ENCODE peak calls at places on chromosome 22, in six cellular contexts. A is NB4; F is IMR-90; J is activated naive CD8-positive, alpha-beta T cell treated with anti-CD3 and anti-CD28 coated beads, Interleukin-2, amount 50 U/mL, for 24 hours; G is H1; V is stimulated activated CD4-positive, alpha-beta T cell treated with anti-CD3 and anti-CD28 coated beads, Interleukin-1b, Interleukin-23, amount 100 ng/mL, for 24 hours. X is an unnamed sample.

GRCh38 chr22:46352691-46353386 is 17.3 kb downstream of the TRMU start:
- DNase-seq in A (peak; percentile 82), F (peak; percentile 26), J (no peak), G (no peak), V (no peak), X (peak; percentile 42)

GRCh38 chr22:40979198-40979597 is 28.0 kb downstream of the RBX1 start:
- DNase-seq in A (no peak), F (no peak), J (no peak), G (no peak), V (no peak), X (no peak)

GRCh38 chr22:33271390-33272161 is 213.4 kb upstream of the SYN3 start:
- DNase-seq in A (peak; percentile 15), F (peak; percentile 13), J (no peak), G (no peak), V (no peak), X (no peak)

GRCh38 chr22:38861170-38861874 is 10.7 kb downstream of the CBX6 start:
- DNase-seq in A (no peak), F (no peak), J (no peak), G (no peak), V (no peak), X (no peak)

GRCh38 chr22:16777284-16777924 is 47.8 kb downstream of the XKR3 start:
- DNase-seq in A (no peak), F (no peak), J (no peak), G (no peak), V (no peak), X (no peak)

GRCh38 chr22:36465232-36466021 is 16.0 kb downstream of the TXN2 start:
- DNase-seq in A (peak; percentile 42), F (peak; percentile 93), J (no peak), G (no peak), V (no peak), X (no peak)

GRCh38 chr22:20953668-20954500 is 13.2 kb upstream of the AIFM3 start:
- DNase-seq in A (peak; percentile 31), F (peak; percentile 47), J (no peak), G (no peak), V (no peak), X (no peak)

GRCh38 chr22:34639911-34640310 is 426.0 kb upstream of the ISX start:
- DNase-seq in A (no peak), F (no peak), J (no peak), G (no peak), V (no peak), X (no peak)

GRCh38 chr22:27393371-27393770 is 408.2 kb downstream of the MN1 start:
- DNase-seq in A (no peak), F (no peak), J (no peak), G (no peak), V (no peak), X (no peak)

GRCh38 chr22:28017859-28018258 is 98.8 kb upstream of the PITPNB start:
- DNase-seq in A (no peak), F (no peak), J (no peak), G (no peak), V (no peak), X (no peak)

GRCh38 chr22:29115682-29116313 is 43.0 kb downstream of the KREMEN1 start:
- DNase-seq in A (no peak), F (peak; percentile 52), J (no peak), G (no peak), V (no peak), X (no peak)

GRCh38 chr22:37486224-37486845 is at the start of gene MFNG:
- DNase-seq in A (peak; percentile 70), F (peak; percentile 6), J (peak; percentile 84), G (peak; percentile 83), V (peak; percentile 41), X (peak; percentile 60)

GRCh38 chr22:48944433-48944755 is 883.3 kb downstream of the BRD1 start:
- DNase-seq in A (no peak), F (no peak), J (no peak), G (no peak), V (no peak), X (no peak)

GRCh38 chr22:22229683-22230420 is 14.7 kb upstream of the VPREB1 start:
- DNase-seq in A (no peak), F (no peak), J (no peak), G (no peak), V (no peak), X (no peak)

GRCh38 chr22:44188986-44189630 is 8.4 kb downstream of the PARVG start:
- DNase-seq in A (no peak), F (no peak), J (no peak), G (no peak), V (no peak), X (no peak)

GRCh38 chr22:46849951-46850350 is 87.5 kb downstream of the TBC1D22A start:
- DNase-seq in A (no peak), F (no peak), J (no peak), G (peak; percentile 20), V (no peak), X (no peak)

GRCh38 chr22:27985323-27986275 is 66.5 kb upstream of the PITPNB start:
- DNase-seq in A (no peak), F (no peak), J (no peak), G (peak; percentile 31), V (no peak), X (no peak)

GRCh38 chr22:36775589-36775965 is 342 bp downstream of the IFT27 start:
- DNase-seq in A (no peak), F (peak; percentile 5), J (peak; percentile 33), G (peak; percentile 61), V (no peak), X (peak; percentile 49)

GRCh38 chr22:27513021-27513420 is 288.5 kb downstream of the MN1 start:
- DNase-seq in A (no peak), F (no peak), J (no peak), G (no peak), V (no peak), X (no peak)

GRCh38 chr22:25966448-25966913 is 202.8 kb upstream of the SEZ6L start:
- DNase-seq in A (peak; percentile 39), F (no peak), J (no peak), G (no peak), V (no peak), X (peak; percentile 46)

GRCh38 chr22:18118345-18118915 is 7.8 kb downstream of the TUBA8 start:
- DNase-seq in A (no peak), F (no peak), J (no peak), G (no peak), V (no peak), X (no peak)

GRCh38 chr22:20080445-20080775 is 369 bp downstream of the DGCR8 start:
- DNase-seq in A (peak; percentile 66), F (peak; percentile 30), J (peak; percentile 77), G (peak; percentile 73), V (peak; percentile 39), X (peak; percentile 75)

GRCh38 chr22:28243539-28243938 is 324.5 kb upstream of the PITPNB start:
- DNase-seq in A (no peak), F (no peak), J (no peak), G (no peak), V (no peak), X (no peak)